ENCODE peak calls at places on chromosome 10, in eight cellular contexts. N, Q, L, H, F, P, E and K are unnamed samples.

GRCh38 chr10:30676319-30676718 is 46.8 kb upstream of the LYZL2 start:
- DNase-seq in N (no peak), P (no peak), H (no peak), Q (no peak), F (no peak), E (no peak), L (no peak), K (no peak)

GRCh38 chr10:28375399-28376354 is 72.8 kb upstream of the MPP7 start:
- DNase-seq in L (peak; percentile 85), E (no peak), F (no peak), Q (no peak), H (peak; percentile 37), P (peak; percentile 34), N (no peak), K (peak; percentile 54)

GRCh38 chr10:80464557-80465466 is 10.7 kb downstream of the TSPAN14 start:
- DNase-seq in E (no peak), N (peak; percentile 47), F (no peak), H (peak; percentile 46), Q (no peak), P (no peak), L (peak; percentile 59), K (no peak)

GRCh38 chr10:129631011-129631410 is 164.0 kb downstream of the MGMT start:
- DNase-seq in H (no peak), F (no peak), L (no peak), N (no peak), E (no peak), P (no peak), Q (no peak), K (no peak)

GRCh38 chr10:24416248-24416647 is 207.3 kb downstream of the KIAA1217 start:
- DNase-seq in E (no peak), P (no peak), H (no peak), N (no peak), L (no peak), F (no peak), Q (no peak), K (no peak)

GRCh38 chr10:78321500-78321899 is 287.8 kb downstream of the RPS24 start:
- DNase-seq in N (no peak), P (no peak), F (no peak), H (no peak), E (no peak), Q (no peak), L (no peak), K (no peak)

GRCh38 chr10:62047960-62048383 is 146.5 kb downstream of the ARID5B start:
- DNase-seq in F (no peak), P (peak; percentile 44), N (no peak), H (no peak), Q (no peak), L (peak; percentile 38), E (no peak), K (peak; percentile 45)

GRCh38 chr10:44960098-44960480 is 487 bp downstream of the RASSF4 start:
- DNase-seq in N (no peak), H (no peak), P (no peak), Q (no peak), L (no peak), E (no peak), F (peak; percentile 31), K (peak; percentile 40)

GRCh38 chr10:16756561-16757221 is 60.5 kb downstream of the RSU1 start:
- DNase-seq in N (no peak), H (no peak), Q (no peak), P (no peak), L (peak; percentile 79), F (no peak), E (no peak), K (no peak)

GRCh38 chr10:128125416-128125943 is 743 bp downstream of the MKI67 start:
- DNase-seq in P (peak; percentile 40), N (no peak), F (no peak), E (no peak), Q (no peak), H (no peak), L (peak; percentile 16), K (peak; percentile 48)

GRCh38 chr10:119252051-119252465 is 44.7 kb downstream of the GRK5 start:
- DNase-seq in H (peak; percentile 54), E (no peak), Q (peak; percentile 44), L (peak; percentile 62), N (no peak), P (no peak), F (no peak), K (no peak)

GRCh38 chr10:97647556-97647955 is 7.1 kb downstream of the PI4K2A start:
- DNase-seq in H (no peak), L (peak; percentile 59), P (no peak), N (no peak), E (no peak), Q (no peak), F (no peak), K (peak; percentile 25)

GRCh38 chr10:86067436-86068050 is 299.1 kb downstream of the GRID1 start:
- DNase-seq in N (peak; percentile 7), F (no peak), P (no peak), L (no peak), H (no peak), E (no peak), Q (no peak), K (no peak)

GRCh38 chr10:95741807-95742528 is 14.0 kb upstream of the ENTPD1 start:
- DNase-seq in F (no peak), P (peak; percentile 19), Q (no peak), N (no peak), E (no peak), L (peak; percentile 77), H (peak; percentile 29), K (no peak)

GRCh38 chr10:94545277-94546057 is at the start of gene HELLS:
- DNase-seq in P (peak; percentile 84), F (peak; percentile 88), L (peak; percentile 74), Q (peak; percentile 68), H (peak; percentile 93), N (peak; percentile 84), E (peak; percentile 92), K (peak; percentile 81)

GRCh38 chr10:133211141-133211830 is 18.7 kb upstream of the UTF1 start:
- DNase-seq in F (no peak), N (no peak), E (no peak), P (no peak), H (no peak), Q (no peak), L (no peak), K (no peak)
- H3K4me1 ChIP-seq in F (no peaks in the 10 kb centered on the region), N (no peaks in the 10 kb centered on the region), E (no peaks in the 10 kb centered on the region), P (no peaks in the 10 kb centered on the region), H (no peaks in the 10 kb centered on the region), Q (no peaks in the 10 kb centered on the region), L (no peaks in the 10 kb centered on the region), K (no peaks in the 10 kb centered on the region)

GRCh38 chr10:12542271-12542670 is 192.9 kb downstream of the CAMK1D start:
- DNase-seq in P (no peak), F (no peak), L (no peak), N (no peak), E (no peak), Q (no peak), H (no peak), K (no peak)

GRCh38 chr10:12539350-12540164 is 190.2 kb downstream of the CAMK1D start:
- DNase-seq in H (no peak), L (peak; percentile 19), E (no peak), Q (no peak), F (no peak), N (no peak), P (no peak), K (no peak)

GRCh38 chr10:12538596-12538995 is 189.2 kb downstream of the CAMK1D start:
- DNase-seq in L (no peak), E (no peak), H (no peak), Q (no peak), F (no peak), N (no peak), P (no peak), K (no peak)

GRCh38 chr10:12541446-12542067 is 192.2 kb downstream of the CAMK1D start:
- DNase-seq in N (no peak), P (no peak), E (no peak), Q (no peak), L (no peak), F (no peak), H (no peak), K (no peak)

GRCh38 chr10:12540341-12540781 is 191.0 kb downstream of the CAMK1D start:
- DNase-seq in H (no peak), Q (no peak), F (no peak), E (no peak), L (peak; percentile 92), P (no peak), N (no peak), K (no peak)
- H3K27ac ChIP-seq in H (no peak overlapping the region), Q (no peak overlapping the region), F (no peak overlapping the region), E (no peak overlapping the region), L (no peak overlapping the region), P (no peak overlapping the region), N (no peak overlapping the region), K (no peak overlapping the region)

GRCh38 chr10:33570495-33570894 is 236.0 kb upstream of the NRP1 start:
- DNase-seq in P (peak; percentile 10), E (no peak), N (no peak), H (no peak), Q (no peak), F (no peak), L (no peak), K (no peak)

GRCh38 chr10:33566426-33566825 is 232.0 kb upstream of the NRP1 start:
- DNase-seq in P (no peak), F (peak; percentile 67), L (no peak), Q (no peak), E (no peak), N (no peak), H (no peak), K (no peak)

GRCh38 chr10:33571616-33572015 is 237.1 kb upstream of the NRP1 start:
- DNase-seq in N (no peak), F (no peak), P (no peak), Q (no peak), H (no peak), E (no peak), L (peak; percentile 54), K (no peak)

GRCh38 chr10:33566001-33566400 is 231.5 kb upstream of the NRP1 start:
- DNase-seq in Q (no peak), P (no peak), N (no peak), L (peak; percentile 51), E (no peak), H (peak; percentile 71), F (no peak), K (no peak)

GRCh38 chr10:33569693-33570092 is 235.2 kb upstream of the NRP1 start:
- DNase-seq in L (no peak), E (no peak), Q (no peak), F (no peak), N (no peak), H (no peak), P (no peak), K (no peak)
- H3K9me3 ChIP-seq in L (no peaks in the 10 kb centered on the region), E (no peaks in the 10 kb centered on the region), Q (no peaks in the 10 kb centered on the region), F (no peaks in the 10 kb centered on the region), N (no peaks in the 10 kb centered on the region), H (no peaks in the 10 kb centered on the region), P (no peaks in the 10 kb centered on the region), K (no peaks in the 10 kb centered on the region)

DNA sequence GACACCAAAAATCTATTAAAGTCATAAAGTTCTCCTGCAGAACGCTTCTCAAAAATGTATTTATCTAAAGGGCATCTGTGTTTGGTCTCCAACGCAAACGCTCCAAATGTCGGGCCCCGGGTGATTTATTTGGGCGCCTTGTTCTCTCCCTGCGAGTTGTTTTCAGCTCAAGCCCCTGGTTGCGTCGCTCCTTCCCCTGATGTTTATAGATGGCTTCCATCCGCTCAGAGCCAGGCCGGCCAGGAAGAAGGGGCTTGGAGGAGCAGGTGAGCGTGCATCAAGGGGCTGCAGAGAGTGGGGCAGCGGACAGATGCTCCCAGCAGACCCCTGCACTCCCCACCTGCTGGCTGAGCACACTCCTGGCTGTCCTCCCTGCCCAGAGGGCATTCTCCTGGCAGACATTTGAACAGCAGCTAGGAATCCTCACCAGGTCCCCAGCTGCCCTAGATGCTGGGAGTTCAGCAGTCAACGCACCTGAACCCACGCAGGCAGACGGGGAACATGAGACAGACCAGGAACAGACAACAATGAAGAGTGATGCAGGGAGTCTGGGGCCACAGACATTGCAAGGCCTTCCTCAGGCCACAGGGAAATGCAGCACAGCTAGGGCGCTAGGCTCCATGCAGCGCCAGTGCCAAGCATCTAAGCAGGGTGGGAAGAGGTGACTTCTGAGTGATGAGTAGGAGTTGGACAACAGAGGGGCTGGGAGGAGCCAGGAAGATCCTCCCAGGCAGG is 7.9 kb upstream of the RET start:
- DNase-seq in P (no peak), F (no peak), E (no peak), H (no peak), N (no peak), Q (no peak), L (no peak), K (no peak)
- H3K4me1 ChIP-seq in P (peaks cover 10% of the 10 kb centered on the region), F (no peaks in the 10 kb centered on the region), E (no peaks in the 10 kb centered on the region), H (no peaks in the 10 kb centered on the region), N (peaks cover 13% of the 10 kb centered on the region), Q (peaks cover 10% of the 10 kb centered on the region), L (no peaks in the 10 kb centered on the region), K (no peaks in the 10 kb centered on the region)